ENCODE peak calls at places on chromosomes 4 and X, in four cellular contexts. D is trophoblast cell, N is IMR-90, R is kidney. M is an unnamed sample.
A peak's percentile ranks its signal among the peaks of the same experiment; 100 is the strongest.

GRCh38 chr4:38119663-38120374 is 159.6 kb downstream of the PTTG2 start:
- DNase-seq in D (no peak), N (peak; percentile 88), R (peak; percentile 79), M (no peak)

GRCh38 chr4:186727149-186727976 is 3.7 kb upstream of the FAT1 start:
- DNase-seq in D (no peak), N (peak; percentile 47), R (no peak), M (no peak)

GRCh38 chr4:165464813-165465381 is 86.1 kb downstream of the CPE start:
- DNase-seq in D (peak; percentile 69), N (peak; percentile 48), R (no peak), M (no peak)

GRCh38 chrX:136646602-136647239 is 1.2 kb upstream of the CD40LG start:
- DNase-seq in D (no peak), N (no peak), R (no peak), M (no peak)

GRCh38 chr4:152189451-152190179 is 346.3 kb downstream of the FBXW7 start:
- DNase-seq in D (no peak), N (no peak), R (no peak), M (no peak)

GRCh38 chr4:124199755-124200154 is 512.8 kb downstream of the ANKRD50 start:
- DNase-seq in D (no peak), N (peak; percentile 66), R (no peak), M (no peak)

GRCh38 chrX:106898462-106898861 is 4.7 kb downstream of the RIPPLY1 start:
- DNase-seq in D (peak; percentile 84), N (peak; percentile 53), R (no peak), M (no peak)

GRCh38 chr4:61514991-61515390 is 314.9 kb downstream of the ADGRL3 start:
- DNase-seq in D (peak; percentile 67), N (no peak), R (no peak), M (no peak)

GRCh38 chrX:39582091-39582490 is 515.7 kb downstream of the BCOR start:
- DNase-seq in D (peak; percentile 26), N (no peak), R (no peak), M (no peak)

GRCh38 chrX:12979011-12979629 is 4.2 kb downstream of the TMSB4X start:
- DNase-seq in D (no peak), N (no peak), R (no peak), M (no peak)

GRCh38 chr4:47203593-47203992 is 172.2 kb downstream of the GABRB1 start:
- DNase-seq in D (no peak), N (no peak), R (no peak), M (no peak)

GRCh38 chr4:185513489-185514181 is 21.7 kb downstream of the PDLIM3 start:
- DNase-seq in D (no peak), N (peak; percentile 54), R (no peak), M (no peak)

GRCh38 chr4:98609946-98610345 is 48.5 kb downstream of the TSPAN5 start:
- DNase-seq in D (no peak), N (peak; percentile 45), R (no peak), M (no peak)

GRCh38 chr4:118076958-118077766 is 42.9 kb downstream of the NDST3 start:
- DNase-seq in D (peak; percentile 53), N (peak; percentile 34), R (no peak), M (no peak)

GRCh38 chr4:81215219-81215892 is at the start of gene PRKG2:
- DNase-seq in D (peak; percentile 7), N (no peak), R (no peak), M (no peak)

GRCh38 chr4:153153339-153153851 is 50.8 kb upstream of the TRIM2 start:
- DNase-seq in D (peak; percentile 43), N (peak; percentile 7), R (peak; percentile 86), M (no peak)

GRCh38 chrX:121579016-121579760 is 531.8 kb downstream of the GLUD2 start:
- DNase-seq in D (peak; percentile 52), N (no peak), R (no peak), M (no peak)

GRCh38 chrX:20517565-20517964 is 250.9 kb upstream of the RPS6KA3 start:
- DNase-seq in D (no peak), N (peak; percentile 38), R (no peak), M (no peak)

GRCh38 chrX:12441376-12442128 is 303.3 kb downstream of the FRMPD4 start:
- DNase-seq in D (no peak), N (peak; percentile 87), R (no peak), M (peak; percentile 25)

GRCh38 chr4:115090483-115091075 is 22.8 kb downstream of the NDST4 start:
- DNase-seq in D (peak; percentile 80), N (peak; percentile 0), R (no peak), M (no peak)

GRCh38 chrX:22278375-22278774 is 5.7 kb downstream of the CBLL2 start:
- DNase-seq in D (no peak), N (no peak), R (no peak), M (no peak)

GRCh38 chrX:48025561-48025960 is 18.8 kb downstream of the SPACA5 start:
- DNase-seq in D (peak; percentile 63), N (peak; percentile 61), R (no peak), M (no peak)

GRCh38 chr4:88159137-88159725 is 792 bp upstream of the ABCG2 start:
- DNase-seq in D (peak; percentile 67), N (no peak), R (peak; percentile 76), M (no peak)

DNA sequence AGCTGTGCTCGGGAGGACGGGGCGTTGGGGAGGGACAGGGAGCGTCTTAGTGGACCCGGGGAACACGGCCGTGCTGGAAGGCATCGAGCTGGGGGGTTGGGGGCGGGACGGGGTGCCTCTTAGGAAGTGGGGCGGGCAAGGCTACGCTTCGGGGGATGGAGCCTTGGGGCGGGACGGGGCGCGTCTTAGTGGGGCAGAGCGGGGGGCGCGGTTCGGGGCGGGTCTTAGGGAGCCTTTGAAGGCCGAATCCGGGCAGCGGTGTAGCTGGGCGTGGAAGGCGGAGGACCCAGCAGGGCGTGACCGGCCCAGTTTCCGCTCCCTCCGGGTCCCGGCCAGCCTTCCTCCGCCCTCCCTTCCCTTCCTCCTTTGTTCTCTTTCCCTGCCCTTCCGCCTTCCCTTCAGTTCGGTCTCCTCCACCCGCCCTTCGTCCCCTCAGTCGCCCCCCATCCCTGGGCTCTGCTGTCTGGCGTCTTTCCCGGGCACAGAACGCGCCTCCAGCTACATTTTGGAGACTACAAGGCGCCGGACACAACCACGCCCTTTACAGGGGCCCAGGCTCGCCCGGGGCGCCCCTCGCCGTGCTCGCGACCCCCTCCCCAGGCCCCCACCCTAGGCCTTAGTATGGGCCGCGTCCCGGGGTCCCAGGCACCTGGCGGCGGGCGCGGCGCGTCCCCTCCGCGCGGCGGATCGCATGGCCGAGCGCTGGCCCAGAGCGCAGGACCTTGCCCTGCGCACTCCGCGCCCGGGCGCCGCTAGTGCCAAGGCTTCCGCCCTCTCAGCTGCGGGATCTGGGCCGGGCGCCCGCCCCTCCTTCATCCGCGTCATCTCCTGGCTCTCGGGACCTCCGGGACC is at the start of gene ARSD:
- DNase-seq in D (peak; percentile 88), N (peak; percentile 86), R (peak; percentile 99), M (peak; percentile 13)
- H3K4me3 ChIP-seq in D (peak within 1 kb of the TSS; percentile 74), N (peak within 1 kb of the TSS; percentile 77), R (peak within 1 kb of the TSS; percentile 8), M (peak within 1 kb of the TSS; percentile 64)

GRCh38 chr4:16212138-16212782 is 14.0 kb downstream of the TAPT1 start:
- DNase-seq in D (no peak), N (no peak), R (no peak), M (no peak)

GRCh38 chr4:16207409-16207808 is 18.9 kb downstream of the TAPT1 start:
- DNase-seq in D (no peak), N (no peak), R (no peak), M (no peak)

GRCh38 chr4:16217300-16218051 is 8.8 kb downstream of the TAPT1 start:
- DNase-seq in D (no peak), N (no peak), R (no peak), M (no peak)

GRCh38 chr4:16218950-16219349 is 7.3 kb downstream of the TAPT1 start:
- DNase-seq in D (no peak), N (no peak), R (no peak), M (no peak)

DNA sequence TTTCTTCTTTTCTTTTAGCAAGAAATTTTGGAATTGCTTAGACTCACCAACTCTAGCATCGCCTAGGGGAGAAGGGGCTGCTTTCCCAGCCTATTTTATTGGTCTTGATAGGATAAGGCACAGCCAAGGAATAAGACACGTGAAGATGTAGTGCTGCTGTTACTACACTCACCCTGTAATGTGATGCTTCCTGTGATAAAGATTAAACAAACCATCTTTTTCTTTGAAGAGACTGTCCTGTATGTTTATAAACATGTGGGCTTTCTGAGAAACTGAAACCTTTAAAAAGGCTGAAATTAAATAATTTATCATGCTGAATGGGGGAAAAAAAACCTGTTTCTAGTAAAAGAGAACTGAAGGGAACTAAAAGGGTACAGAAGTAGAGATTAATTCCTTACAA is 13.2 kb downstream of the TAPT1 start:
- DNase-seq in D (no peak), N (peak; percentile 74), R (no peak), M (no peak)
- H3K4me1 ChIP-seq in D (no peaks in the 10 kb centered on the region), N (peaks cover 3% of the 10 kb centered on the region), R (peaks cover 3% of the 10 kb centered on the region), M (no peaks in the 10 kb centered on the region)

GRCh38 chr4:150126201-150126879 is 48.1 kb downstream of the DCLK2 start:
- DNase-seq in D (peak; percentile 9), N (peak; percentile 68), R (no peak), M (no peak)
- H3K9ac ChIP-seq in D (no peak overlapping the region), N (no peak overlapping the region), R (no peak overlapping the region), M (no peak overlapping the region)

GRCh38 chrX:23770142-23770541 is 12.8 kb upstream of the SAT1 start:
- DNase-seq in D (no peak), N (no peak), R (no peak), M (no peak)
- H3K4me3 ChIP-seq in D (no peak overlapping the region), N (no peak overlapping the region), R (no peak overlapping the region), M (no peak overlapping the region)

GRCh38 chr4:67935888-67936287 is 27.4 kb downstream of the TMPRSS11A start:
- DNase-seq in D (no peak), N (no peak), R (no peak), M (no peak)
- H3K4me1 ChIP-seq in D (no peaks in the 10 kb centered on the region), N (no peaks in the 10 kb centered on the region), R (no peaks in the 10 kb centered on the region), M (peaks cover 15% of the 10 kb centered on the region)